ENCODE peak calls at places on chromosomes 4 and X, in five cellular contexts. W, O, P, Z and D are unnamed samples. For H3K4me1, the result is how much of the 10 kb centered on the place peaks cover.

GRCh38 chrX:150694738-150695410 is 1.7 kb downstream of the MTMR1 start:
- DNase-seq in W (peak), P (no peak), O (no peak), Z (no peak), D (no peak)

GRCh38 chr4:150501983-150502382 is 80.0 kb upstream of the MAB21L2 start:
- DNase-seq in O (no peak), Z (peak), P (no peak), W (no peak), D (no peak)

GRCh38 chr4:167117273-167117672 is 117.0 kb downstream of the SPOCK3 start:
- DNase-seq in W (no peak), Z (no peak), P (no peak), O (no peak), D (no peak)

GRCh38 chrX:126552313-126553022 is at the start of gene DCAF12L1:
- DNase-seq in P (no peak), W (no peak), O (peak), Z (no peak), D (peak)

GRCh38 chr4:29539226-29539625 is 1180.9 kb upstream of the PCDH7 start:
- DNase-seq in Z (no peak), P (no peak), W (no peak), O (no peak), D (peak)

GRCh38 chrX:134932528-134933217 is 58.1 kb upstream of the SMIM10 start:
- DNase-seq in O (no peak), W (no peak), P (peak), Z (peak), D (peak)

GRCh38 chrX:51459125-51459524 is 37.3 kb downstream of the NUDT11 start:
- DNase-seq in W (peak), Z (no peak), P (peak), O (no peak), D (peak)

GRCh38 chr4:98430708-98431403 is 169.7 kb downstream of the RAP1GDS1 start:
- DNase-seq in Z (peak), P (peak), O (no peak), W (no peak), D (no peak)

GRCh38 chr4:157265281-157265680 is 44.8 kb downstream of the GRIA2 start:
- DNase-seq in Z (peak), W (no peak), O (no peak), P (peak), D (peak)

GRCh38 chr4:105145913-105146285 is 777 bp upstream of the TET2 start:
- DNase-seq in O (no peak), P (no peak), Z (no peak), W (no peak), D (no peak)

GRCh38 chr4:94533405-94534223 is 81.9 kb downstream of the PDLIM5 start:
- DNase-seq in O (no peak), W (no peak), Z (no peak), P (no peak), D (no peak)

GRCh38 chr4:168496834-168497233 is at the start of gene PALLD:
- DNase-seq in W (no peak), P (no peak), Z (peak), O (no peak), D (peak)

GRCh38 chrX:13868481-13869040 is 51.7 kb upstream of the GPM6B start:
- DNase-seq in Z (peak), O (no peak), P (peak), W (no peak), D (peak)

GRCh38 chrX:19544693-19545305 is 29.5 kb upstream of the MAP3K15 start:
- DNase-seq in Z (peak), O (no peak), P (peak), W (peak), D (peak)

GRCh38 chr4:174193438-174194015 is 89.9 kb downstream of the FBXO8 start:
- DNase-seq in W (no peak), Z (no peak), O (no peak), P (no peak), D (no peak)

GRCh38 chr4:87543835-87544461 is 14.8 kb upstream of the SPARCL1 start:
- DNase-seq in W (no peak), Z (peak), P (peak), O (no peak), D (peak)

GRCh38 chrX:40570346-40571093 is 10.2 kb upstream of the ATP6AP2 start:
- DNase-seq in O (no peak), Z (no peak), P (no peak), W (no peak), D (peak)

GRCh38 chrX:133947022-133947421 is 38.4 kb downstream of the GPC3 start:
- DNase-seq in O (no peak), Z (no peak), W (no peak), P (no peak), D (no peak)

GRCh38 chr4:20015825-20016224 is 235.9 kb upstream of the SLIT2 start:
- DNase-seq in Z (no peak), O (no peak), P (peak), W (no peak), D (no peak)

GRCh38 chr4:139555705-139556070 is 331 bp downstream of the SETD7 start:
- DNase-seq in O (no peak), P (no peak), Z (no peak), W (no peak), D (peak)

GRCh38 chr4:4791299-4791798 is 68.1 kb upstream of the MSX1 start:
- DNase-seq in O (no peak), P (no peak), W (no peak), Z (peak), D (no peak)

GRCh38 chr4:100576570-100576969 is 58.7 kb upstream of the EMCN start:
- DNase-seq in Z (no peak), P (no peak), W (peak), O (no peak), D (no peak)

GRCh38 chr4:81459233-81459632 is 12.5 kb downstream of the RASGEF1B start:
- DNase-seq in P (no peak), W (no peak), Z (no peak), O (no peak), D (no peak)

GRCh38 chr4:81058621-81059020 is 28.1 kb downstream of the BMP3 start:
- DNase-seq in W (no peak), O (no peak), Z (no peak), P (peak), D (no peak)

GRCh38 chr4:36489798-36490197 is 208.4 kb downstream of the DTHD1 start:
- DNase-seq in P (no peak), O (no peak), Z (no peak), W (no peak), D (no peak)

GRCh38 chr4:6198768-6199343 is 1.5 kb downstream of the JAKMIP1 start:
- DNase-seq in Z (no peak), P (no peak), O (no peak), W (no peak), D (peak)

GRCh38 chr4:158253350-158253980 is 43.2 kb downstream of the TMEM144 start:
- DNase-seq in O (no peak), Z (peak), P (peak), W (peak), D (peak)

GRCh38 chr4:159607824-159608223 is 504.9 kb downstream of the RAPGEF2 start:
- DNase-seq in O (no peak), Z (peak), P (no peak), W (no peak), D (peak)

DNA sequence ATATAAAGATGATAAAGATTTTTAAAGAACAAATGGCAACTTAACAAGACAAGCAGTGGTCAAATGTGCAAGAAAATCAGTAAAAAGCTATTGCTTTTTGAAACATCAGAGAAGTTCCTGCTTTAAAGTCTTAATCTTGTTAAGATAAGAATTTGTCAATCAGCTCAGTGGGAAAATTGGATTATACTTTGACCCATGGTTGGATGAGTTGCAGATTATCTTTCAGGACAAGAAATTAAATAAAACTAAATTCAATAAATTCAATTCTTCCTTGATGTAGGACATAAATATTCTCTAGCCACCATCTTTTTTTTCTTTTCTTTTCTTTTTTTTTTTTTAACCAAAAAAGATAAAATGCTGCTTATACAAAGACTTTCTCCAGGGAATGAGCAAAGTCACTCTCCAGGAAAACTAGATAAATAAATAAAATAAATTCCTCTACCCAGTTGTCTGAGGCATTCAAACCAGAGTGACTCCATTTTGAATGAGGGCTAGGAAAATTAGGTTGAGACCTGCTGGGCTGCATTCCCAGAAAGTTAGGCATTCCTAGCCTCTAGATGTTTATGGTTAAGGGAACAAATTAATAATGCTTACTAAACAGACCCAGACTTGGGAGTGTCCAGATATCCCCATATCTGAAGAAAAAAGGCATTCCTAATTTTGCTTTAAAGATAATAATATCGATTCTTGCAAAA is 211.2 kb downstream of the SNCA start:
- DNase-seq in O (no peak), W (no peak), Z (no peak), P (no peak), D (no peak)
- H3K4me3 ChIP-seq in O (no peak), W (no peak), Z (no peak), P (no peak), D (no peak)

GRCh38 chr4:1987721-1988326 is 20.9 kb downstream of the NELFA start:
- DNase-seq in P (no peak), O (no peak), W (no peak), Z (no peak), D (no peak)

GRCh38 chr4:1986578-1987210 is 22.1 kb downstream of the NELFA start:
- DNase-seq in P (no peak), O (no peak), W (no peak), Z (no peak), D (no peak)

GRCh38 chr4:1989533-1990347 is 19.0 kb downstream of the NELFA start:
- DNase-seq in Z (no peak), W (no peak), O (no peak), P (no peak), D (no peak)

GRCh38 chr4:1987296-1987695 is 21.5 kb downstream of the NELFA start:
- DNase-seq in Z (no peak), O (no peak), P (no peak), W (no peak), D (no peak)

GRCh38 chr4:1988327-1988724 is 20.4 kb downstream of the NELFA start:
- DNase-seq in W (no peak), P (no peak), O (no peak), Z (no peak), D (no peak)
- H3K4me1 ChIP-seq in W (under half), P (under half), O (under half), Z (under half), D (under half)

GRCh38 chr4:42411803-42412202 is 14.5 kb downstream of the SHISA3 start:
- DNase-seq in Z (no peak), O (no peak), W (no peak), P (no peak), D (no peak)

GRCh38 chr4:42417491-42417890 is 20.2 kb downstream of the SHISA3 start:
- DNase-seq in W (no peak), O (no peak), Z (peak), P (no peak), D (peak)

GRCh38 chr4:42410446-42410845 is 13.2 kb downstream of the SHISA3 start:
- DNase-seq in Z (no peak), P (peak), O (no peak), W (no peak), D (no peak)

GRCh38 chr4:42416017-42416416 is 18.7 kb downstream of the SHISA3 start:
- DNase-seq in W (peak), O (no peak), Z (no peak), P (no peak), D (no peak)

GRCh38 chr4:42412251-42412650 is 15.0 kb downstream of the SHISA3 start:
- DNase-seq in Z (peak), O (no peak), W (no peak), P (peak), D (peak)
- H3K4me3 ChIP-seq in Z (no peak), O (no peak), W (no peak), P (peak), D (no peak)

GRCh38 chrX:31717474-31717873 is 645.6 kb upstream of the FTHL17 start:
- DNase-seq in W (no peak), P (no peak), O (no peak), Z (no peak), D (no peak)
- H3K4me1 ChIP-seq in W (under half), P (under half), O (under half), Z (under half), D (under half)

GRCh38 chrX:49037883-49038475 is 5.2 kb downstream of the TFE3 start:
- DNase-seq in P (peak), Z (peak), W (no peak), O (no peak), D (no peak)

GRCh38 chrX:49041683-49042529 is 1.3 kb downstream of the TFE3 start:
- DNase-seq in Z (peak), W (peak), P (peak), O (no peak), D (peak)

GRCh38 chrX:49040376-49040955 is 2.7 kb downstream of the TFE3 start:
- DNase-seq in W (no peak), P (peak), O (no peak), Z (no peak), D (peak)

GRCh38 chrX:49042581-49043219 is 457 bp downstream of the TFE3 start:
- DNase-seq in Z (no peak), W (no peak), P (no peak), O (no peak), D (no peak)

GRCh38 chrX:49039598-49040375 is 3.4 kb downstream of the TFE3 start:
- DNase-seq in W (peak), P (peak), O (peak), Z (peak), D (peak)
- H3K4me3 ChIP-seq in W (peak), P (peak), O (no peak), Z (peak), D (peak)

DNA sequence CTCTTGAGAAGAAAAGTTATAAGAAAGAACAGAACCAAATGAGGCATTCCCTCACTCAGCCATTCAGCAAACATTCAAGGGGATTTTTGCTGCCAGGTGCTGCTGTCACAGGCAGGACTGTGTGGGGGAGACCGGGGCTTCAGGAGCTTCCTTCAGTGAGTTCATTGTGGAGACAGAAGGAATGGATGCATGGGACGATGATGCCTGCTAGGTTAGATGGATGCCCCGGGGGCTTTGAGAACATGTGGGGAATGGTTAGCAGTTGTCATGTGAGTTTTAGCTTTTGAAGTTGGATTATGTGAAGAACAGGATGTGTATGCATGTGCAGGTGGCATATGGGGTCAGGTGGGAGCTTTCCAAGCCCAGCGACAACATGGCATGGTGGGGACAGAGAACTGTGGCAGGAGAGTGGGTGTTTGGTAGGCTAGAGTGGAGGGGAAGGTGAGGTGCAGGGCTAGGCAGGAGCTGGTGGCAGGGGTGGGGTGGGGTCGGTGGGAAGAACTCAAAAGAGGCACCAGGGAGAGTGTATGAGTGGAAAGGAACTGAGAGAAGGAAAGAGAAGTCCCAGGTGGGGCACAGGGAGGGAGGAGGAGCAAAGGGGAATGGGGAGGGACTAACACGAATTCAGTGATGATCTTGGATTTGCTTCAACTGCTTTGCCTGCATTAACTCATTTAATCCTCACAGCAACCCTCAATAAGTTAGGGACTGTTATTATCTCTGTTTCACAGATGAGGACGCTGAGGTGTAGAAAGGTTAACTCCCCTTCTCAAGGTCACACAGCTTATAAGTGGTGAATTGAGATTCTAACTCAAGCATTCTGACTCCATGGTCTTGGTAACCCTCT is 8.4 kb downstream of the DCUN1D4 start:
- DNase-seq in Z (no peak), W (peak), P (no peak), O (no peak), D (no peak)
- H3K4me1 ChIP-seq in Z (under half), W (under half), P (under half), O (under half), D (under half)

DNA sequence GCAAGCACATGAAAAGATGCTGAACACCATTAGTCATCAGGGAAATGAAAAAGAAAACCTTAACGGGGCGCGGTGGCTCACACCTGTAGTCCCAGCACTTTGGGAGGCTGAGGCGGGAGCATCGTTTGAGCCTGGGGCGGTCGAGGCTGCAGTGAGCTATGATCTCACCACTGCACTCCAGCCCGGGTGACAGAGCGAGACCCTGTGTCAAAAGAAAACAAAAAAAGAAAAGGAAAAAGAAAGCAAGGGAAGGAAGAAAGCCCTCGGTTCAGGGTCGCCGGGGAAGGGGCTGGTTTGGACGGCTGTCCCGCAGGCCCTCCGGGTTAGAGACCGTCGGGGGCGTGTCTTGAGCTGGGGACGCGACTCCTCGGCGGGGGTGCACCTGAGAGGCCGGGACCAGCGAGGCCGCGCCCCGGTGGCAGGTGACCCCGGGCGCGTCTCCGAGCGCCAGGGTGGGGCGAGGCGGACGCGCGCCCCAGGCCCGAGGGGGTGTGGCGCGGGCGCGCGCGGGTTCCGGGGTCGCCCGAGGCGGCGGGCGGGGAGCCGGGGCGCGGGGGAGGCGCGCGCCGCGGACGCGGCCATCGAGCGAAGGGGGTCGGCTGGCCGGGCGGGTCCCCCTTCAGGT is 478 bp upstream of the PLXNA3 start:
- DNase-seq in O (peak), W (peak), Z (no peak), P (peak), D (no peak)
- H3K4me3 ChIP-seq in O (peak), W (peak), Z (peak), P (peak), D (peak)

GRCh38 chrX:96756491-96756890 is 71.8 kb downstream of the DIAPH2 start:
- DNase-seq in P (no peak), W (no peak), Z (no peak), O (no peak), D (no peak)

GRCh38 chrX:96753230-96753629 is 68.6 kb downstream of the DIAPH2 start:
- DNase-seq in O (no peak), Z (no peak), P (no peak), W (no peak), D (no peak)

DNA sequence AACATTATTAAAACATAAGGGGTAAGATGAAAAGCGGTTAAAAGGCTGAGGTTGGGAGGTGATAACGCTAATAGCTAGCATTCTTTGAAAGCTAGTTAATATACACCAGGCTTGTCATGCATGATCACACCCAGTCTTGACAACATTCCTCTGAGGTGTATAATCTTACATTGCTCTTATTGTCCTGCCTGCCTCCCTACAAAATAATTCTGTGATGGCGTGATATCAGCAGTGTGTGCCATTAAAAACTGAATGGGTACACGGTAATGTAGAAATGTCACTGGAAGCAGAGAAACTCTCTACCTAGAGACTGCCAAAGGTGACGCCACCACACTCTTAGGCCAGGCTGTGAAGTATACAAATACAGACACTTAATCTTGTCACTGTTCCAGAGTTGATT is 68.1 kb downstream of the DIAPH2 start:
- DNase-seq in W (no peak), Z (peak), O (no peak), P (no peak), D (no peak)
- H3K4me1 ChIP-seq in W (under half), Z (under half), O (under half), P (under half), D (under half)

GRCh38 chr4:46946914-46947313 is 37.9 kb upstream of the COX7B2 start:
- DNase-seq in O (no peak), W (no peak), P (no peak), Z (peak), D (no peak)
- H3K4me3 ChIP-seq in O (no peak), W (no peak), P (no peak), Z (no peak), D (no peak)